ENCODE peak calls at places on chromosomes 3 and 15, in six cellular contexts. One of them, this sample, is unnamed.

GRCh38 chr15:72961326-72961725 is 90.9 kb upstream of the NEO1 start:
- DNase-seq in endothelial cell of umbilical vein: no peak
- DNase-seq in A549: no peak
- DNase-seq in HepG2: no peak
- DNase-seq in K562: no peak
- DNase-seq in GM12878: no peak
- DNase-seq in this sample: no peak

GRCh38 chr3:127170794-127171193 is 22.1 kb upstream of the PRR23E start:
- DNase-seq in endothelial cell of umbilical vein: no peak
- DNase-seq in A549: no peak
- DNase-seq in HepG2: no peak
- DNase-seq in K562: no peak
- DNase-seq in GM12878: no peak
- DNase-seq in this sample: no peak

GRCh38 chr3:8509961-8510360 is 8.3 kb downstream of the LMCD1 start:
- DNase-seq in endothelial cell of umbilical vein: peak; percentile 41
- DNase-seq in A549: peak; percentile 46
- DNase-seq in HepG2: no peak
- DNase-seq in K562: no peak
- DNase-seq in GM12878: no peak
- DNase-seq in this sample: no peak

GRCh38 chr15:88089019-88089603 is 167.4 kb downstream of the NTRK3 start:
- DNase-seq in endothelial cell of umbilical vein: no peak
- DNase-seq in A549: no peak
- DNase-seq in HepG2: no peak
- DNase-seq in K562: no peak
- DNase-seq in GM12878: no peak
- DNase-seq in this sample: no peak

GRCh38 chr3:186454881-186455703 is 89.1 kb downstream of the CRYGS start:
- DNase-seq in endothelial cell of umbilical vein: no peak
- DNase-seq in A549: no peak
- DNase-seq in HepG2: no peak
- DNase-seq in K562: no peak
- DNase-seq in GM12878: no peak
- DNase-seq in this sample: no peak

GRCh38 chr3:80050826-80051601 is 283.2 kb upstream of the ROBO1 start:
- DNase-seq in endothelial cell of umbilical vein: no peak
- DNase-seq in A549: no peak
- DNase-seq in HepG2: no peak
- DNase-seq in K562: no peak
- DNase-seq in GM12878: no peak
- DNase-seq in this sample: no peak

GRCh38 chr3:101171797-101172196 is 148.6 kb downstream of the IMPG2 start:
- DNase-seq in endothelial cell of umbilical vein: no peak
- DNase-seq in A549: no peak
- DNase-seq in HepG2: no peak
- DNase-seq in K562: no peak
- DNase-seq in GM12878: no peak
- DNase-seq in this sample: no peak

GRCh38 chr3:172848910-172849309 is 98.4 kb downstream of the ECT2 start:
- DNase-seq in endothelial cell of umbilical vein: peak; percentile 63
- DNase-seq in A549: no peak
- DNase-seq in HepG2: no peak
- DNase-seq in K562: no peak
- DNase-seq in GM12878: no peak
- DNase-seq in this sample: no peak

GRCh38 chr3:39668420-39668819 is 141.0 kb upstream of the MYRIP start:
- DNase-seq in endothelial cell of umbilical vein: peak; percentile 60
- DNase-seq in A549: peak; percentile 13
- DNase-seq in HepG2: peak; percentile 38
- DNase-seq in K562: peak; percentile 60
- DNase-seq in GM12878: no peak
- DNase-seq in this sample: peak; percentile 58

GRCh38 chr3:177665122-177665808 is 468.0 kb upstream of the TBL1XR1 start:
- DNase-seq in endothelial cell of umbilical vein: no peak
- DNase-seq in A549: no peak
- DNase-seq in HepG2: no peak
- DNase-seq in K562: no peak
- DNase-seq in GM12878: no peak
- DNase-seq in this sample: no peak

GRCh38 chr3:156052115-156052514 is 68.3 kb upstream of the KCNAB1 start:
- DNase-seq in endothelial cell of umbilical vein: no peak
- DNase-seq in A549: no peak
- DNase-seq in HepG2: no peak
- DNase-seq in K562: no peak
- DNase-seq in GM12878: no peak
- DNase-seq in this sample: no peak

GRCh38 chr3:31066999-31067398 is 172.5 kb upstream of the GADL1 start:
- DNase-seq in endothelial cell of umbilical vein: no peak
- DNase-seq in A549: no peak
- DNase-seq in HepG2: no peak
- DNase-seq in K562: no peak
- DNase-seq in GM12878: no peak
- DNase-seq in this sample: no peak

GRCh38 chr3:188084751-188085595 is 69.0 kb upstream of the LPP start:
- DNase-seq in endothelial cell of umbilical vein: no peak
- DNase-seq in A549: no peak
- DNase-seq in HepG2: peak; percentile 9
- DNase-seq in K562: no peak
- DNase-seq in GM12878: no peak
- DNase-seq in this sample: no peak

GRCh38 chr3:120418866-120419490 is 31.8 kb downstream of the FSTL1 start:
- DNase-seq in endothelial cell of umbilical vein: peak; percentile 68
- DNase-seq in A549: peak; percentile 63
- DNase-seq in HepG2: peak; percentile 76
- DNase-seq in K562: no peak
- DNase-seq in GM12878: no peak
- DNase-seq in this sample: peak; percentile 66

GRCh38 chr15:52050416-52050815 is 31.4 kb downstream of the MAPK6 start:
- DNase-seq in endothelial cell of umbilical vein: no peak
- DNase-seq in A549: no peak
- DNase-seq in HepG2: no peak
- DNase-seq in K562: no peak
- DNase-seq in GM12878: no peak
- DNase-seq in this sample: no peak

GRCh38 chr3:197680955-197681521 is 55.7 kb downstream of the RUBCN start:
- DNase-seq in endothelial cell of umbilical vein: no peak
- DNase-seq in A549: no peak
- DNase-seq in HepG2: no peak
- DNase-seq in K562: no peak
- DNase-seq in GM12878: no peak
- DNase-seq in this sample: no peak

GRCh38 chr15:87752250-87752951 is 504.1 kb downstream of the NTRK3 start:
- DNase-seq in endothelial cell of umbilical vein: peak; percentile 73
- DNase-seq in A549: peak; percentile 60
- DNase-seq in HepG2: no peak
- DNase-seq in K562: no peak
- DNase-seq in GM12878: no peak
- DNase-seq in this sample: no peak

GRCh38 chr3:132290833-132291232 is 26.4 kb upstream of the ACP3 start:
- DNase-seq in endothelial cell of umbilical vein: no peak
- DNase-seq in A549: no peak
- DNase-seq in HepG2: no peak
- DNase-seq in K562: no peak
- DNase-seq in GM12878: no peak
- DNase-seq in this sample: peak; percentile 94

GRCh38 chr3:31610700-31611275 is 78.1 kb downstream of the STT3B start:
- DNase-seq in endothelial cell of umbilical vein: peak; percentile 70
- DNase-seq in A549: peak; percentile 19
- DNase-seq in HepG2: peak; percentile 23
- DNase-seq in K562: peak; percentile 17
- DNase-seq in GM12878: no peak
- DNase-seq in this sample: peak; percentile 24

GRCh38 chr15:71168163-71168832 is 53.0 kb downstream of the THSD4 start:
- DNase-seq in endothelial cell of umbilical vein: no peak
- DNase-seq in A549: no peak
- DNase-seq in HepG2: no peak
- DNase-seq in K562: no peak
- DNase-seq in GM12878: no peak
- DNase-seq in this sample: no peak
- H3K4me3 ChIP-seq in endothelial cell of umbilical vein: no peak overlapping the region
- H3K4me3 ChIP-seq in A549: no peak overlapping the region
- H3K4me3 ChIP-seq in HepG2: no peak overlapping the region
- H3K4me3 ChIP-seq in K562: no peak overlapping the region
- H3K4me3 ChIP-seq in GM12878: no peak overlapping the region
- H3K4me3 ChIP-seq in this sample: no peak overlapping the region

DNA sequence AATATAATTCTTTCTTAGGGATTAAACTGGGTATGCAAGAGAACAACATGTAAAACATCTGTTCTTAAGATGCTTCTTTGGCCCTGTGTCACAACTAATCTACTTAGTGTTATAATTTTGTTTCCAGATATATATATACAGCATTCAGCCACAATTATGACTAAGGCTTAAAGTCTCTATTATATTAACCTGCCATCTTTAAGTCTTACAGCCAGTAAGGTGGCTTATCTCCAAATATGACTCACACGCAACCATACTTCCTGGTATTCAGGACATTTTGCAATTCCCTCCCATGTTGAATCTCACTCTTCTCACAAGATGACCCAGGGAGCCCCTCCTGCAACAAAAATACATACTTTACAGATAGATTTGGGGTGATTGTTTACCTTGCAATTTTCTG is 6.6 kb upstream of the KBTBD8 start:
- DNase-seq in endothelial cell of umbilical vein: peak; percentile 35
- DNase-seq in A549: no peak
- DNase-seq in HepG2: no peak
- DNase-seq in K562: peak; percentile 15
- DNase-seq in GM12878: no peak
- DNase-seq in this sample: peak; percentile 66
- TF ChIP-seq MYC in endothelial cell of umbilical vein: no peak
- TF ChIP-seq MYC in A549: no peak
- TF ChIP-seq MYC in HepG2: no peak
- TF ChIP-seq MYC in K562: no peak
- TF ChIP-seq MYC in GM12878: no peak
- TF ChIP-seq MYC in this sample: no peak

DNA sequence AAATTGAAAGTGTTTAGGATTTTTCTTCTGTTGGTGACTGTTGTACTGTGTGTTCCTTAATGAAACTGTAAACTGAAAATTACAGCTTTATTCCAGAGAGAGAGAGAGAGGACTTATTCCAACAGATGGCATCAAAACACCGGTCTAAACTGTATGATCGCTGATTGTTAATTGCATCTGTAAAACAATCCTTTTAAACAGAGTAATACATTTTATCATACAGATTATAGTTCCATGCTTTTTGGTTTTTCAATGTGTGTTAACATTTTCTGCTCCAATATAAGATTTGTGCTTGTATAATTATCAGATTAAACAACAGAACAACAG is 289.7 kb upstream of the DNAJC19 start:
- DNase-seq in endothelial cell of umbilical vein: no peak
- DNase-seq in A549: no peak
- DNase-seq in HepG2: no peak
- DNase-seq in K562: no peak
- DNase-seq in GM12878: no peak
- DNase-seq in this sample: no peak
- H3K4me3 ChIP-seq in endothelial cell of umbilical vein: no peak overlapping the region
- H3K4me3 ChIP-seq in A549: no peak overlapping the region
- H3K4me3 ChIP-seq in HepG2: no peak overlapping the region
- H3K4me3 ChIP-seq in K562: no peak overlapping the region
- H3K4me3 ChIP-seq in GM12878: no peak overlapping the region
- H3K4me3 ChIP-seq in this sample: no peak overlapping the region

GRCh38 chr3:124221286-124221821 is 229.4 kb upstream of the ROPN1 start:
- DNase-seq in endothelial cell of umbilical vein: no peak
- DNase-seq in A549: no peak
- DNase-seq in HepG2: no peak
- DNase-seq in K562: no peak
- DNase-seq in GM12878: no peak
- DNase-seq in this sample: no peak

GRCh38 chr3:124213641-124214040 is 221.7 kb upstream of the ROPN1 start:
- DNase-seq in endothelial cell of umbilical vein: no peak
- DNase-seq in A549: no peak
- DNase-seq in HepG2: no peak
- DNase-seq in K562: no peak
- DNase-seq in GM12878: no peak
- DNase-seq in this sample: no peak

GRCh38 chr3:124217542-124217941 is 225.6 kb upstream of the ROPN1 start:
- DNase-seq in endothelial cell of umbilical vein: peak; percentile 64
- DNase-seq in A549: peak; percentile 9
- DNase-seq in HepG2: peak; percentile 76
- DNase-seq in K562: peak; percentile 33
- DNase-seq in GM12878: no peak
- DNase-seq in this sample: peak; percentile 63
- TF ChIP-seq MYC in endothelial cell of umbilical vein: no peak
- TF ChIP-seq MYC in A549: no peak
- TF ChIP-seq MYC in HepG2: peak; percentile 18
- TF ChIP-seq MYC in K562: no peak
- TF ChIP-seq MYC in GM12878: no peak
- TF ChIP-seq MYC in this sample: no peak

GRCh38 chr15:70061086-70061370 is 36.7 kb downstream of the TLE3 start:
- DNase-seq in endothelial cell of umbilical vein: no peak
- DNase-seq in A549: no peak
- DNase-seq in HepG2: no peak
- DNase-seq in K562: no peak
- DNase-seq in GM12878: no peak
- DNase-seq in this sample: no peak

GRCh38 chr15:70061696-70062270 is 35.9 kb downstream of the TLE3 start:
- DNase-seq in endothelial cell of umbilical vein: no peak
- DNase-seq in A549: no peak
- DNase-seq in HepG2: no peak
- DNase-seq in K562: no peak
- DNase-seq in GM12878: no peak
- DNase-seq in this sample: no peak

GRCh38 chr15:70063284-70063991 is 34.3 kb downstream of the TLE3 start:
- DNase-seq in endothelial cell of umbilical vein: no peak
- DNase-seq in A549: no peak
- DNase-seq in HepG2: no peak
- DNase-seq in K562: no peak
- DNase-seq in GM12878: no peak
- DNase-seq in this sample: no peak

GRCh38 chr15:70063992-70064379 is 33.7 kb downstream of the TLE3 start:
- DNase-seq in endothelial cell of umbilical vein: no peak
- DNase-seq in A549: no peak
- DNase-seq in HepG2: no peak
- DNase-seq in K562: no peak
- DNase-seq in GM12878: no peak
- DNase-seq in this sample: no peak

DNA sequence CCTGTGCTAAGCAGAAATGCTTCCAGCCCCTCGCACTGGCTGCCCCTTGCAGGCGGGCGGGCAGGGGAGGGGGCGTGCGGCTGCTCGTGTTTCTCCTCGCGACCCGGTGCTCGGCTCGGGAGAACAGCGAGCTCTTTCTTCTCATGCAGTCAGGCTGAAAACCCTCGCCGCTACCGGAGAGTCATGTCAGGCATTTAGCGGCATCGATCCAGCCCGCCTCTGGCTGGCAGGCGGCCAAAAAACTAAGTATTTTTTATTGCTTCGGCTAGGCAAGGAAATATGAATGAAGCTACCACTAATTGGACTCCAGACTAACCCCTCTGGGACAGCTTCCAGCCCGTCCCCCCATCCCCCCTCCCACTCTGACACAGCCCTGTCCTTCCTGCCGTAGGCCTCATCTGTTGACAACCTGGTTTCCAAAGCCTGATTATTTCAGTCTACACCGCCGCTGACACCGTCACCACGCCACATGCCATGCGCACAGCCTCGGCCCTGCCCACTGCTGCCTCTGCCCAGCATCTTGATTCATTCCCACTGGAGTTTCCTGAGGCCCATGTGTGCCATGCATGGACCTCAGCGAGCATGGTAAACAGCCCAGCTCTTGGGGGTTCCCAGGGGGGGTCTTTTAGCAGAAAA is 35.3 kb downstream of the TLE3 start:
- DNase-seq in endothelial cell of umbilical vein: peak; percentile 60
- DNase-seq in A549: no peak
- DNase-seq in HepG2: no peak
- DNase-seq in K562: no peak
- DNase-seq in GM12878: no peak
- DNase-seq in this sample: no peak
- H3K4me3 ChIP-seq in endothelial cell of umbilical vein: no peak overlapping the region
- H3K4me3 ChIP-seq in A549: no peak overlapping the region
- H3K4me3 ChIP-seq in HepG2: no peak overlapping the region
- H3K4me3 ChIP-seq in K562: no peak overlapping the region
- H3K4me3 ChIP-seq in GM12878: no peak overlapping the region
- H3K4me3 ChIP-seq in this sample: no peak overlapping the region

GRCh38 chr3:84522893-84523292 is 435.9 kb upstream of the CADM2 start:
- DNase-seq in endothelial cell of umbilical vein: no peak
- DNase-seq in A549: no peak
- DNase-seq in HepG2: no peak
- DNase-seq in K562: no peak
- DNase-seq in GM12878: no peak
- DNase-seq in this sample: peak; percentile 14
- TF ChIP-seq MYC in endothelial cell of umbilical vein: no peak
- TF ChIP-seq MYC in A549: no peak
- TF ChIP-seq MYC in HepG2: no peak
- TF ChIP-seq MYC in K562: no peak
- TF ChIP-seq MYC in GM12878: no peak
- TF ChIP-seq MYC in this sample: no peak

This sample was measured in NB4.